ENCODE peak calls at places on chromosomes 4 and X, in ten cellular contexts. Y is epithelial cell of esophagus, V is upper lobe of left lung, B is Peyer's patch, O is cardiac fibroblast, R is OCI-LY7, U is fibroblast of lung, G is lower lobe of right lung, T is adrenal gland, E is NB4. Q is an unnamed sample.

GRCh38 chr4:102139932-102140331 is 205.3 kb downstream of the SLC39A8 start:
- DNase-seq in Y (peak; percentile 70), V (no peak), B (no peak), O (no peak), R (no peak), U (peak; percentile 49), G (no peak), T (no peak), E (no peak), Q (no peak)

GRCh38 chr4:13240066-13240465 is 244.1 kb downstream of the RAB28 start:
- DNase-seq in Y (no peak), V (no peak), B (no peak), O (no peak), R (no peak), U (peak; percentile 93), G (no peak), T (no peak), E (peak; percentile 48), Q (no peak)

GRCh38 chrX:107272431-107272921 is 66.1 kb downstream of the DNAAF6 start:
- DNase-seq in Y (peak; percentile 31), V (peak; percentile 63), B (no peak), O (peak; percentile 0), R (no peak), U (no peak), G (no peak), T (no peak), E (no peak), Q (no peak)

GRCh38 chr4:156949373-156949814 is 22.2 kb downstream of the PDGFC start:
- DNase-seq in Y (peak; percentile 79), V (no peak), B (no peak), O (peak; percentile 84), R (no peak), U (peak; percentile 96), G (no peak), T (no peak), E (no peak), Q (no peak)

GRCh38 chr4:143097751-143098150 is 87.0 kb upstream of the USP38 start:
- DNase-seq in Y (no peak), V (no peak), B (no peak), O (no peak), R (no peak), U (no peak), G (no peak), T (no peak), E (no peak), Q (no peak)

GRCh38 chrX:22135171-22135711 is 103.1 kb downstream of the PHEX start:
- DNase-seq in Y (peak; percentile 80), V (no peak), B (no peak), O (peak; percentile 58), R (no peak), U (peak; percentile 53), G (no peak), T (no peak), E (no peak), Q (no peak)

GRCh38 chr4:158163941-158164665 is 8.7 kb downstream of the GASK1B start:
- DNase-seq in Y (peak; percentile 28), V (no peak), B (no peak), O (peak; percentile 19), R (no peak), U (peak; percentile 30), G (no peak), T (no peak), E (no peak), Q (no peak)

GRCh38 chr4:84238247-84239090 is 260.6 kb downstream of the NKX6-1 start:
- DNase-seq in Y (peak; percentile 53), V (no peak), B (no peak), O (peak; percentile 2), R (no peak), U (peak; percentile 70), G (no peak), T (no peak), E (peak; percentile 56), Q (peak; percentile 45)

DNA sequence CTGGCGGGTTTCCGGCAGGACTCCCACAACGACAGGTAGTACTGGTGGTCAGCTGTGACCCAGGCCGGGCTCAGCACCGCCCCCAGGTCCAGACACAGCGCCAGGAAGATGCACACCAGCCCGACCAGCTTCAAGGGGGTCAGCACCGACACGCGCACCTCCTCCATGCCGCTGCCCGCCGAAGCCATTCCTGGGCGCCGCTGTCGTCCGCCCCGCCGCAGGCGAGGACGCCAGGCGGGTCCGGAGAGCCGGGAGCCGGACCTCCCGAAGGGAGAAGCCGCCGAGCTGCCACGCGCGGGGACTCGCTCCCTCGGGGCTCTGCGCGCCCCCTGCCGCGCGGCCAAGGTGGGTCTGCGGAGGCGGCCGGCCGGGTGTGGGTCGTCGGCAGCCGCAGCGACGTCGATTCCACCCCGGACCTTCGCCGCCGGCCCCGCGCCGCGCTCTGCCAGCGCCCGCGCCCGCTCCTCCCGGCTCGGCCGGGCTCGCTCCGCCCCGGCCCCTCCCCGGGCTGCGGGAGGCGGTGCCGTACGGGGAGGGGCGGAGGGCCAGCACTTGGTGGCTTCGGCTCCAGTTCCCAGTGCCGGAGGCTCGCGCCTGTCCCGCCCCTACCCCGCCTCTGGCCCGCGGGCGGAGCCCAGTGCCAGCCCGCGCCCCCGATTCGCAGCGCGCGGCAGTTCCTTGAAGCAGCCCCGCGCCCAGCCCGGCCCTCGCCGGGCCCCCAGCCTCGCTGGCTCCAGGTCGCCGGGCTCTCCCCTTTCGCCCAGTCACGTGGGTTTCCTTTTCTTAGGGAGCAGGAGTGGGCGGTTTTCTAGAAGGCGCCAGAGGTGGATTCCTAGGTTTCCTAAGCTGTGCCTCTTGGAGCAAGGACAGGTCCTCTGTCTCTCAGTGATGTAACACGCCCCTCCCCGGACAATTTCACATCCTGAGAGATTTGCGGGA is at the start of gene TMEM47:
- DNase-seq in Y (peak; percentile 54), V (peak; percentile 92), B (peak; percentile 67), O (peak; percentile 78), R (no peak), U (peak; percentile 72), G (peak; percentile 72), T (peak; percentile 75), E (no peak), Q (peak; percentile 28)
- H3K4me3 ChIP-seq in Y (peak within 1 kb of the TSS; percentile 21), V (peak within 1 kb of the TSS; percentile 59), B (peak within 1 kb of the TSS; percentile 60), O (peak within 1 kb of the TSS; percentile 75), R (no peak within 1 kb of the TSS), U (peak within 1 kb of the TSS; percentile 46), G (peak within 1 kb of the TSS; percentile 55), T (no peak within 1 kb of the TSS), E (no peak within 1 kb of the TSS), Q (peak within 1 kb of the TSS; percentile 87)

DNA sequence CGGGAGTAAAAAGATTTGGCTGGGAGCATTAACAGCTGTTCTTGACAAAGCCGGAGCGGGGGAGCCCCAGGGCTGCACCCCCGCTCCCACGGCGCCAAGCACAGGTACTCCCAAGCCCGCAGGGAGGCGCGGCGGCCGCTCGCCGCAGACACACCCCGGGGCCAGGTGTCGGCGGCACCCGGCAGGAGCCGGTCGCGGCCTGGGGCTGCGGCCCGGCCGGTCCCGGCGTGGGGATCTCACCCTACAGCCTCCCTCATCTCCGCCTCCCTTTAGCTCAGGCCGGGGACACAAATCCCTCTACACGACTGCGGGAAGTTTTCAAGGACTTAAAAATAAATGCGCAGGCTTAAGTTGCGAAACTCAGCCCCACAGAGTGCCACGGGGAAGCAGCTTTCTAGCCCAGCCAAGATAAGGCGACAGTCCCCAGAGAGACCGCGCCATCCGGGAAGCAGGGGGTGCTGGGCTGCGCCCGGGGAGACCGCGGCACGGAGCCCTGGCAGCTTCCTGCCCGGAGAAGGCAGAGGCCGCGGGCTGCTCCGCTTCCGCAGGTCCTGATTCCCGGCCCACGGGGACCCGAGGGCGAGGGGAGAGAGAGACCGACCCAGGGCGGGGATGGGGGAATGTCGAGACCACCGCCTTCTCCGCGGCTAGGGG is 473 bp downstream of the SH3RF1 start:
- DNase-seq in Y (peak; percentile 72), V (peak; percentile 92), B (peak; percentile 81), O (peak; percentile 69), R (no peak), U (peak; percentile 43), G (peak; percentile 75), T (peak; percentile 64), E (peak; percentile 84), Q (no peak)
- TF ChIP-seq CTCF in Y (no peak), V (peak; percentile 29), B (peak; percentile 41), O (no peak), R (no peak), U (no peak), G (no peak), T (peak; percentile 17), E (no peak), Q (peak; percentile 4)

DNA sequence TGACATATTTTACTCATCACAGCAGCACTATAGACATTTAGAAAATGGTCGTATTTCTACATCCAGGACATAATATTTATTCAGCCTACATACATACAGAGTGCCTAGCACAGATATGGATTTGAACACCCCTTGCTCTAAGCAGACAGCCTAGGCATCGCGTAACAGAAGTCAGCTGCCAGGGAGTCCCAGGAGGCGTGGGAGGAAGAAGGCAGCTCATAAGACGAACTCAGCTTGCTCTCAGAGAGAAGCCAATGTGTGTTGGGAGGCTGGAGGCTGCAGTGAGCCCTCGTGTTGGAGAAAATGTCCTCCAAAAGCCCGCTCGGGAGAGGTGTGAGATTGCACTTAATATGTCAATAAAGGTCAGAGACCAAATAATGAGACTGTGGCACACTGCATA is 131.6 kb downstream of the BCOR start:
- DNase-seq in Y (no peak), V (no peak), B (no peak), O (peak; percentile 30), R (no peak), U (no peak), G (no peak), T (no peak), E (peak; percentile 36), Q (no peak)
- H3K4me3 ChIP-seq in Y (no peak overlapping the region), V (no peak overlapping the region), B (no peak overlapping the region), O (no peak overlapping the region), R (no peak overlapping the region), U (no peak overlapping the region), G (no peak overlapping the region), T (no peak overlapping the region), E (no peak overlapping the region), Q (no peak overlapping the region)

GRCh38 chr4:139689093-139689722 is 23.6 kb downstream of the MGST2 start:
- DNase-seq in Y (no peak), V (no peak), B (peak; percentile 82), O (no peak), R (no peak), U (no peak), G (no peak), T (no peak), E (no peak), Q (no peak)

GRCh38 chr4:139686988-139687387 is 21.4 kb downstream of the MGST2 start:
- DNase-seq in Y (no peak), V (no peak), B (no peak), O (no peak), R (no peak), U (no peak), G (no peak), T (no peak), E (no peak), Q (no peak)

GRCh38 chr4:139694522-139694921 is 28.9 kb downstream of the MGST2 start:
- DNase-seq in Y (no peak), V (no peak), B (no peak), O (no peak), R (no peak), U (no peak), G (no peak), T (no peak), E (no peak), Q (no peak)

GRCh38 chr4:139696491-139696890 is 30.9 kb downstream of the MGST2 start:
- DNase-seq in Y (no peak), V (no peak), B (no peak), O (no peak), R (no peak), U (no peak), G (no peak), T (no peak), E (no peak), Q (no peak)

DNA sequence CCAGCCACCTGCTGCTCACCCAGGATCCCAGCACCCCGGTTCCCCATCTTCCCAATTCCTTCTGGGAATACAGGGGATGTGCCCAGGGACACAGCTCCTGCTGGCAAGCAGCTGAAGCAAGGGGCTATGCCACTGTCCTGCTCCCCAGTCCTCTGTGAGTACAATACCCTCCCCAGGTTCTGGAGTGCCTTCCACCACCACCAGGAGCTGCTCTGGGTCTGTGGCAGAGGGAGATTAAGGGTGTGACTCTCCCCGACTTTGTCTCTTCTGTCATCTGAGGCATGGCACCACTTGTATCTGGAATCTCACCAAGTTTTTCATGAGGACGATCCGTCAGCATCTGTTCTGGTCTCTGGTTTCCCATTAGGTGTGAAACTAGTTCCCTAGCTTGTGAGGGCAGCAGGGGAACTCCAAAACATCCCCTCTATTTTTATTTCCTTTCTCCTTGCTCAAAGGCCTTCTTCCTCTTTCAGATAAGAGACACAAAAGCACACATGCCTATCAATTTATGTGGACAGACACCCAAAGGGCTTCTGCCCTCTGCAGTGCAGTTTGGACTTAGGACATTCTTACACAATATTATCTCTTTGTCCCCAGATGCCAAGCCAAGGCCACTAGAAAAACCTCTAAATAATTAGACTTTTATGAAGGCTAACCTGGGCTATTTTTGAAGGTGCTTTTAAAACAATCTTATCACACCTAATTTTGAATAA is 26.8 kb downstream of the MGST2 start:
- DNase-seq in Y (peak; percentile 36), V (no peak), B (no peak), O (peak; percentile 9), R (no peak), U (no peak), G (no peak), T (peak; percentile 27), E (peak; percentile 17), Q (no peak)
- TF ChIP-seq CTCF in Y (peak; percentile 64), V (peak; percentile 16), B (no peak), O (peak; percentile 17), R (no peak), U (no peak), G (peak; percentile 20), T (peak; percentile 32), E (peak; percentile 12), Q (peak; percentile 19)

Q was measured in AG09309.